ENCODE peak calls at places on chromosomes 4 and X, in eight cellular contexts. Q is stimulated activated CD4-positive, alpha-beta T cell treated with anti-CD3 and anti-CD28 coated beads, Interleukin-15, amount 100 ng/mL, for 24 hours; K is GM23338; Y is head of caudate nucleus; N is endothelial cell of umbilical vein; B is OCI-LY7; R is activated T-cell treated with anti-CD3 and anti-CD28 coated beads for 1 hour; Z is T follicular helper cell. G is an unnamed sample.

GRCh38 chrX:22310779-22311178 is 38.1 kb downstream of the CBLL2 start:
- DNase-seq in Q (no peak), K (no peak), Y (no peak), N (peak; percentile 35), B (no peak), R (no peak), Z (no peak), G (no peak)

GRCh38 chr4:101807351-101807750 is 16.8 kb downstream of the BANK1 start:
- DNase-seq in Q (no peak), K (no peak), Y (no peak), N (no peak), B (no peak), R (no peak), Z (no peak), G (no peak)

GRCh38 chrX:350148-350533 is 31.5 kb upstream of the GTPBP6 start:
- DNase-seq in Q (no peak), K (peak; percentile 64), Y (no peak), N (no peak), B (no peak), R (no peak), Z (no peak), G (no peak)

GRCh38 chr4:25433966-25434667 is 57.1 kb downstream of the ANAPC4 start:
- DNase-seq in Q (no peak), K (no peak), Y (no peak), N (no peak), B (no peak), R (no peak), Z (no peak), G (no peak)

GRCh38 chr4:3765271-3766206 is 646 bp upstream of the ADRA2C start:
- DNase-seq in Q (peak; percentile 37), K (peak; percentile 78), Y (peak; percentile 63), N (no peak), B (no peak), R (no peak), Z (no peak), G (peak; percentile 82)

GRCh38 chr4:104382961-104383360 is 111.7 kb downstream of the CXXC4 start:
- DNase-seq in Q (no peak), K (no peak), Y (no peak), N (no peak), B (no peak), R (no peak), Z (no peak), G (no peak)

GRCh38 chr4:181685911-181686310 is 557.3 kb upstream of the TENM3 start:
- DNase-seq in Q (no peak), K (no peak), Y (no peak), N (no peak), B (no peak), R (no peak), Z (no peak), G (no peak)

GRCh38 chr4:158856852-158857251 is 88.0 kb downstream of the FNIP2 start:
- DNase-seq in Q (no peak), K (peak; percentile 48), Y (no peak), N (peak; percentile 70), B (peak; percentile 48), R (no peak), Z (no peak), G (peak; percentile 41)

GRCh38 chr4:37438880-37439279 is 194.3 kb downstream of the NWD2 start:
- DNase-seq in Q (no peak), K (no peak), Y (no peak), N (no peak), B (no peak), R (no peak), Z (no peak), G (no peak)

GRCh38 chr4:127604949-127605709 is 27.6 kb upstream of the INTU start:
- DNase-seq in Q (no peak), K (peak; percentile 92), Y (no peak), N (peak; percentile 26), B (peak; percentile 30), R (no peak), Z (no peak), G (peak; percentile 49)

GRCh38 chr4:153564630-153565525 is 98.7 kb downstream of the TMEM131L start:
- DNase-seq in Q (no peak), K (no peak), Y (peak; percentile 46), N (no peak), B (no peak), R (no peak), Z (no peak), G (peak; percentile 64)

GRCh38 chrX:128518508-128518907 is 466.3 kb upstream of the ACTRT1 start:
- DNase-seq in Q (no peak), K (peak; percentile 51), Y (no peak), N (peak; percentile 33), B (peak; percentile 4), R (no peak), Z (no peak), G (peak; percentile 7)

GRCh38 chr4:123832173-123833026 is 435.8 kb downstream of the SPRY1 start:
- DNase-seq in Q (no peak), K (no peak), Y (peak; percentile 54), N (peak; percentile 86), B (no peak), R (no peak), Z (no peak), G (peak; percentile 65)

GRCh38 chrX:5971300-5971699 is 257.4 kb downstream of the NLGN4X start:
- DNase-seq in Q (no peak), K (no peak), Y (no peak), N (no peak), B (no peak), R (no peak), Z (no peak), G (no peak)

GRCh38 chrX:153903238-153903980 is 1.1 kb upstream of the AVPR2 start:
- DNase-seq in Q (peak; percentile 16), K (no peak), Y (no peak), N (peak; percentile 6), B (peak; percentile 35), R (no peak), Z (no peak), G (no peak)

GRCh38 chr4:54096563-54096962 is 3.4 kb upstream of the GSX2 start:
- DNase-seq in Q (no peak), K (peak; percentile 78), Y (no peak), N (no peak), B (no peak), R (no peak), Z (no peak), G (no peak)

GRCh38 chr4:28287837-28288236 is 1427.2 kb downstream of the STIM2 start:
- DNase-seq in Q (no peak), K (peak; percentile 40), Y (no peak), N (peak; percentile 63), B (no peak), R (no peak), Z (no peak), G (peak; percentile 15)

GRCh38 chrX:56800801-56801200 is 71.8 kb downstream of the NBDY start:
- DNase-seq in Q (peak; percentile 60), K (no peak), Y (no peak), N (no peak), B (peak; percentile 65), R (peak; percentile 22), Z (peak; percentile 50), G (no peak)

GRCh38 chrX:17441965-17442364 is 67.0 kb downstream of the NHS start:
- DNase-seq in Q (no peak), K (no peak), Y (no peak), N (no peak), B (no peak), R (no peak), Z (no peak), G (no peak)

GRCh38 chr4:120452006-120452405 is 385.4 kb upstream of the MAD2L1 start:
- DNase-seq in Q (no peak), K (no peak), Y (no peak), N (no peak), B (no peak), R (no peak), Z (no peak), G (no peak)

GRCh38 chr4:97670703-97671269 is 472.5 kb downstream of the STPG2 start:
- DNase-seq in Q (no peak), K (no peak), Y (peak; percentile 25), N (no peak), B (no peak), R (no peak), Z (no peak), G (no peak)

GRCh38 chrX:31331045-31331444 is 259.2 kb upstream of the FTHL17 start:
- DNase-seq in Q (no peak), K (no peak), Y (no peak), N (no peak), B (no peak), R (no peak), Z (no peak), G (no peak)

G was measured in hepatocyte.